ENCODE peak calls at places on chromosomes 11 and 22, in six cellular contexts. Q is AG09309, O is right lobe of liver, I is neural progenitor cell, L is endothelial cell, P is brain microvascular endothelial cell. J is an unnamed sample.

GRCh38 chr11:57339305-57339704 is 1.2 kb downstream of the P2RX3 start:
- DNase-seq in I (no peak), P (no peak), Q (no peak), L (peak), O (no peak), J (peak)

GRCh38 chr11:7576671-7577225 is 62.9 kb downstream of the PPFIBP2 start:
- DNase-seq in Q (no peak), I (no peak), O (no peak), L (no peak), P (no peak), J (no peak)

GRCh38 chr11:2272946-2273280 is 2.5 kb upstream of the ASCL2 start:
- DNase-seq in P (no peak), Q (no peak), O (peak), L (no peak), I (no peak), J (no peak)

GRCh38 chr22:29359469-29359868 is 28.9 kb downstream of the AP1B1 start:
- DNase-seq in L (peak), I (peak), Q (no peak), O (peak), P (peak), J (peak)

GRCh38 chr11:74670171-74670570 is 61.1 kb downstream of the CHRDL2 start:
- DNase-seq in I (no peak), Q (no peak), L (no peak), P (no peak), O (no peak), J (no peak)

GRCh38 chr11:134610116-134610910 is 198.3 kb upstream of the B3GAT1 start:
- DNase-seq in L (no peak), P (no peak), O (no peak), I (no peak), Q (no peak), J (no peak)

GRCh38 chr22:46116491-46116958 is 33.8 kb upstream of the PPARA start:
- DNase-seq in L (peak), P (peak), Q (peak), I (peak), O (peak), J (peak)

GRCh38 chr22:42180349-42180842 is 49.8 kb upstream of the CYP2D6 start:
- DNase-seq in I (no peak), Q (no peak), O (no peak), L (no peak), P (no peak), J (no peak)

GRCh38 chr11:560305-561147 is at the start of the genes LMNTD2 and RASSF7:
- DNase-seq in L (peak), P (peak), Q (no peak), I (peak), O (peak), J (peak)

GRCh38 chr11:13354335-13354734 is 76.7 kb downstream of the BMAL1 start:
- DNase-seq in I (peak), O (no peak), L (peak), Q (no peak), P (no peak), J (no peak)

GRCh38 chr11:133608496-133608895 is 76.2 kb upstream of the OPCML start:
- DNase-seq in L (no peak), P (no peak), I (no peak), O (no peak), Q (no peak), J (no peak)

GRCh38 chr11:106152824-106153223 is 75.4 kb downstream of the AASDHPPT start:
- DNase-seq in P (peak), I (no peak), O (no peak), L (no peak), Q (no peak), J (no peak)

GRCh38 chr11:75771646-75772410 is 3.2 kb downstream of the DGAT2 start:
- DNase-seq in P (peak), Q (peak), O (no peak), L (no peak), I (no peak), J (no peak)

GRCh38 chr11:70397336-70397982 is 870 bp upstream of the CTTN start:
- DNase-seq in Q (no peak), P (peak), O (no peak), I (peak), L (peak), J (no peak)

GRCh38 chr22:20810645-20811044 is 36.7 kb downstream of the SERPIND1 start:
- DNase-seq in O (no peak), P (no peak), I (no peak), Q (no peak), L (no peak), J (no peak)

GRCh38 chr11:67545280-67545679 is 22.0 kb upstream of the CABP2 start:
- DNase-seq in Q (no peak), O (peak), L (no peak), I (peak), P (no peak), J (no peak)

GRCh38 chr11:126543691-126544090 is 188.2 kb downstream of the ST3GAL4 start:
- DNase-seq in I (no peak), L (no peak), Q (no peak), P (no peak), O (no peak), J (no peak)

GRCh38 chr11:2778630-2779498 is 79.1 kb upstream of the KCNQ1OT1 start:
- DNase-seq in O (peak), P (peak), Q (no peak), L (peak), I (no peak), J (peak)

GRCh38 chr11:12540075-12540685 is 134.0 kb upstream of the TEAD1 start:
- DNase-seq in P (peak), Q (no peak), O (no peak), I (no peak), L (no peak), J (no peak)

GRCh38 chr11:35324183-35324582 is 95.2 kb downstream of the SLC1A2 start:
- DNase-seq in O (no peak), P (no peak), Q (no peak), I (no peak), L (no peak), J (no peak)

DNA sequence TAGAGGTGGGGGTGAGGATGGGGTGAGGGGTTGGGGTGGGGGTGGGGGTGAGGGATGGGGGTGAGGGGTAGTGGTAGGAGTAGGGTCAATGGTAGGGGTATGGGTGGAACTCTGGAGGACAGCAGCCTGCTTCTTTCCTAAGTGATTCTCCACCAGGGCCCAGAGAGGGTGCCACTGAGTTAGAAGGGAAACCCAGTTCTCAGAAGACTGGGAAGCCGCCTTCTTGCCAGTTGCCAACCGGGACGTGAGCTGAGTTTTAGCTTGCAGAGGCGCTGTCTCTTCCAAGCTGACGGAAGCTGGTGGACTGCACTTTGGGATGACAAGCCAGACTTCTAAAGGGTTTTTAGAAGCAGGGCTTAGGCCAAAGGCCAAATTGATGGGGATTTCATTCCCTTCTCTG is 104.4 kb downstream of the NAT10 start:
- DNase-seq in L (no peak), O (no peak), P (no peak), I (peak), Q (no peak), J (no peak)
- TF ChIP-seq CTCF in L (no peak), O (no peak), P (peak), I (no peak), Q (no peak), J (no peak)

GRCh38 chr11:119061256-119061655 is 4.3 kb upstream of the HYOU1 start:
- DNase-seq in Q (no peak), O (no peak), I (no peak), P (no peak), L (no peak), J (no peak)

GRCh38 chr11:119055901-119056300 is 1.1 kb downstream of the HYOU1 start:
- DNase-seq in Q (no peak), I (peak), P (no peak), O (no peak), L (no peak), J (no peak)

GRCh38 chr11:119056397-119056999 is 507 bp downstream of the HYOU1 start:
- DNase-seq in L (peak), P (no peak), Q (no peak), O (peak), I (peak), J (peak)

GRCh38 chr11:119054418-119054817 is 2.6 kb downstream of the HYOU1 start:
- DNase-seq in I (no peak), O (no peak), Q (no peak), P (no peak), L (no peak), J (no peak)

GRCh38 chr11:119057000-119057769 is at the start of gene HYOU1:
- DNase-seq in I (peak), L (peak), Q (peak), P (peak), O (peak), J (peak)
- TF ChIP-seq CTCF in I (peak), L (no peak), Q (no peak), P (peak), O (peak), J (peak)

GRCh38 chr11:122917311-122917710 is 34.8 kb downstream of the JHY start:
- DNase-seq in P (no peak), L (no peak), I (no peak), Q (peak), O (no peak), J (no peak)

GRCh38 chr11:122923302-122923701 is 40.7 kb downstream of the JHY start:
- DNase-seq in I (no peak), Q (no peak), P (no peak), L (no peak), O (no peak), J (no peak)

GRCh38 chr11:122920579-122920978 is 38.0 kb downstream of the JHY start:
- DNase-seq in O (no peak), L (no peak), P (no peak), Q (no peak), I (peak), J (no peak)

DNA sequence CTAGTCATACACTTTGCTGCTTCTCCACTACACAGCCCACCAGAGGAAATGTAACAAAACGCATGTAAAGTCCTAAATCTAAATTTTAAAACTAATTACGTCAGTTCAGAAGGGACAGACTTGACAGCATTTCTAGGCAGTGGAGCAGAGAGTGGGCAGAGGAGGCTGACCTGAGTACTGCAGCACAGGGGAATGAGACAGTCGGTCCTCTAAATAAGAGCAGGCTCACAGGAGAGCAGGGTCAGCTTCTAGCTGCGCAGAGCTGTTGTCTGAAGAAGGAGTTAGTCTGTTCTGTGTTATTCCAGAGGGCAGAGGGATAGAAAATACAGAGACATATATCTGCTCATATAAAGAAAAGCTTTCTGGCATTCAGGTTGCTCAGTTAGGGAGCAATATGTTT is 40.3 kb downstream of the JHY start:
- DNase-seq in I (no peak), Q (no peak), P (no peak), O (no peak), L (no peak), J (no peak)
- TF ChIP-seq CTCF in I (no peak), Q (no peak), P (no peak), O (no peak), L (no peak), J (no peak)

GRCh38 chr22:50244420-50245213 is at the start of gene TUBGCP6:
- DNase-seq in P (peak), Q (peak), O (peak), I (peak), L (peak), J (peak)
- TF ChIP-seq CTCF in P (peak), Q (peak), O (peak), I (peak), L (no peak), J (peak)

GRCh38 chr22:48893288-48894063 is 934.2 kb downstream of the BRD1 start:
- DNase-seq in O (no peak), P (no peak), I (no peak), Q (no peak), L (no peak), J (no peak)

GRCh38 chr22:48895341-48895740 is 932.3 kb downstream of the BRD1 start:
- DNase-seq in O (no peak), P (no peak), Q (no peak), I (no peak), L (no peak), J (no peak)

GRCh38 chr22:48894804-48895250 is 932.8 kb downstream of the BRD1 start:
- DNase-seq in P (no peak), Q (no peak), L (no peak), I (no peak), O (no peak), J (no peak)

GRCh38 chr22:48892571-48893287 is 934.9 kb downstream of the BRD1 start:
- DNase-seq in I (no peak), L (no peak), O (no peak), P (no peak), Q (no peak), J (no peak)

DNA sequence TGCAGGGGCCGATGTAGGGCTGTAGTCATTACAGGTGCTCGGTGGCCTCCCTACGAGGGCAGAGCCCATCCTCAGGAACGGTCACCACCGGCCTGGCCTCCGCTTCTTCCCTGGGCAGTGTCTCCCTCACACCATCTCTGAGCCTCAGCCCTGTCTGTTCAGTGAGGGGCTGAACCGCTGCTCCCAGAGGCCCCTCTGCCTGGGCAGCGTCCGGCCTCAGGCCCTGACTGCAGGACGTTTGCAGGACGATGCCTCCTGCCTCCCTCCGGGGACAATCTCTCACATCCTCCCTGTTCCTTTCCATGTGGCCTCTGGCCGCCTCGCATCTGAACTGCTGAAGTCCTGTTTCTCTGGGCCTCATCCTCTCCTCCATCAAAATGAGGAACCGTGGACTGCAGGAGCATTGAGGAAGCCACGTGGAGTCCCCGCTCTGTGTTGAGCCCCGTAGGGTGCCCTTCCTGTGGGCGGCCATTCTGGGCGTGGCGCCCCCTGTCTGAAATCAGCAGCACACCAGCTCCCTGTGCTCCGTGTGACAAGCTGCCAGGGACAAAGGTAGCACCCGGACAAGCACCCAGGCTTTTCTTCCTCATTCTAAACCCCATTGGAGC is 933.5 kb downstream of the BRD1 start:
- DNase-seq in O (no peak), I (no peak), Q (no peak), L (peak), P (no peak), J (no peak)
- TF ChIP-seq CTCF in O (no peak), I (peak), Q (no peak), L (peak), P (no peak), J (no peak)

DNA sequence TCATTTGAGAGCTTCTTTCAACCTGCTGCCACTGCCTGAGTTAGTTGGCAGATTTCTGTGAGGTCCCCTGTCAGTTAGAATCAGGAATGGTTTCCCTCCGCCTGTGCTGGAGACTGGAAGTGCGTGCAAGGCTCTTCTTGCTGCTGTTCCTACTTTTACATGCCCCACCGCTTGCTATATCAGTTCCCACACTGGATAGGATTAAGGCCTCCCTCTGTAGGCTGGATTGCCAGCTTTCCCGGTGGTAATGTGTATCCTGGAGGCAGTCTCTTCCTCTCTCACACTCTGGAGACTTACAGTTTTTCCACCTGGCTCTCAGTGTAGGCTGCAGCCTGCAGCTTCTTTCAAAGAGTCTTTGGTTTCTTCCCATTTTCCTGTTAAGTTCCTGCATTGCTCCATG is 66.5 kb downstream of the ARHGAP42 start:
- DNase-seq in P (no peak), O (no peak), L (peak), I (peak), Q (no peak), J (no peak)
- TF ChIP-seq CTCF in P (no peak), O (no peak), L (no peak), I (no peak), Q (no peak), J (no peak)

DNA sequence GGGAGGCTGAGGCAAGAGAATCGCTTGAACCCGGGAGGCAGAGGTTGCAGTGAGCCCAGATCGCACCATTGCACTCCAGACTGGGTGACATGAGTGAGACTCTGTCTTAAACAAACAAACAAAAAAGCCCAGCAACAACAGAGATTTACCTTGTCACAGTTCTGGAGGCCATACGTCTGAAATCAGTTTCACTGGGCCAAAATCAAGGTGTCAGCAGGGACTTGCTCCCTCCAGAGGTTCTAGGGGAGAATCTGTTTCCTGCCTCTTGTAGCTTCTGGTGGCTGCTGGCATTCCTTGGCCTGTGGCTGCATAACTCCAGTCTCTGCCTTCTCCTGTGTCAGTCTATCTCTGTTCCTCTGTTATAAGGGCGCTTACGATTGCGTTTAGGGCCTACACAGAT is 1.5 kb downstream of the DDX10 start:
- DNase-seq in L (no peak), I (no peak), O (no peak), Q (no peak), P (no peak), J (no peak)
- TF ChIP-seq CTCF in L (no peak), I (no peak), O (no peak), Q (no peak), P (peak), J (no peak)

GRCh38 chr11:111541209-111542061 is 915 bp downstream of the LAYN start:
- DNase-seq in L (peak), I (peak), P (peak), O (peak), Q (no peak), J (peak)

GRCh38 chr11:111540114-111540920 is at the start of gene LAYN:
- DNase-seq in I (peak), L (peak), P (peak), O (peak), Q (no peak), J (peak)

GRCh38 chr11:111542606-111543275 is 2.2 kb downstream of the LAYN start:
- DNase-seq in I (no peak), L (no peak), Q (no peak), P (no peak), O (no peak), J (no peak)

GRCh38 chr11:111539426-111540113 is 950 bp upstream of the LAYN start:
- DNase-seq in P (no peak), Q (no peak), L (no peak), O (no peak), I (no peak), J (no peak)

DNA sequence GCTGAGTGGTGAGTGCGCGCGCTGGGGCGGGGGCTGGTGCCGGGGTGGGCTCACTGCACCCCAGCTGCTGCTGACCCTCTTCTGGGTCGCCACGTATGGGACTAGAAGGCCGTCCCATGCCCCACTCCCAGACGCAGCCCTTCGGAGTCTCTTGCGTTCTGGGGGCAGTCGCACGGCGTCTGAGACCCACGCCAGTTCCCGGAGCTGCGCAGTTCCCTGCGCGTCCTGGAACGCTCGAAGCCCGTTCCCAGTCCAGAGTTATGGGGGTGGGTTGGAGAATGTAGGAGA is 345 bp downstream of the LAYN start:
- DNase-seq in Q (no peak), O (no peak), I (no peak), L (no peak), P (no peak), J (no peak)
- TF ChIP-seq CTCF in Q (no peak), O (no peak), I (no peak), L (no peak), P (no peak), J (no peak)